ENCODE peak calls at places on chromosomes 6 and 20, in five cellular contexts. J, Q, O, E and X are unnamed samples.
A peak's percentile ranks its signal among the peaks of the same experiment; 100 is the strongest.

GRCh38 chr6:168272379-168273011 is 47.1 kb downstream of the DACT2 start:
- DNase-seq in E (no peak), O (peak; percentile 49), Q (no peak), J (no peak), X (no peak)

GRCh38 chr6:82801083-82801482 is 264.6 kb downstream of the UBE3D start:
- DNase-seq in Q (no peak), O (no peak), E (no peak), J (no peak), X (no peak)

GRCh38 chr20:54014301-54014914 is 56.0 kb downstream of the BCAS1 start:
- DNase-seq in J (no peak), E (no peak), Q (no peak), O (no peak), X (no peak)

GRCh38 chr20:49510562-49511117 is 28.2 kb upstream of the KCNB1 start:
- DNase-seq in J (no peak), O (no peak), E (peak; percentile 90), Q (no peak), X (no peak)

GRCh38 chr20:57342829-57343228 is 8.2 kb upstream of the RAE1 start:
- DNase-seq in E (no peak), Q (no peak), O (no peak), J (no peak), X (no peak)

GRCh38 chr20:33894798-33895197 is 83.7 kb downstream of the CHMP4B start:
- DNase-seq in E (no peak), Q (no peak), O (no peak), J (no peak), X (no peak)

GRCh38 chr6:41671376-41671775 is 33.1 kb downstream of the MDFI start:
- DNase-seq in Q (no peak), J (no peak), E (no peak), O (no peak), X (no peak)

GRCh38 chr20:1838479-1839279 is 56.5 kb upstream of the SIRPA start:
- DNase-seq in J (no peak), Q (no peak), E (no peak), O (peak; percentile 24), X (no peak)

GRCh38 chr20:58449703-58450138 is 60.7 kb downstream of the VAPB start:
- DNase-seq in O (no peak), J (no peak), E (no peak), Q (no peak), X (no peak)

GRCh38 chr6:3520541-3521220 is 63.8 kb upstream of the SLC22A23 start:
- DNase-seq in O (no peak), Q (no peak), E (no peak), J (no peak), X (no peak)

GRCh38 chr6:29633532-29633901 is 534 bp upstream of the GABBR1 start:
- DNase-seq in E (no peak), J (no peak), Q (no peak), O (no peak), X (no peak)

GRCh38 chr6:6591778-6592388 is 3.4 kb downstream of the LY86 start:
- DNase-seq in E (peak; percentile 51), J (no peak), Q (no peak), O (no peak), X (no peak)

GRCh38 chr6:47678739-47679138 is 19.6 kb upstream of the ADGRF4 start:
- DNase-seq in O (no peak), Q (no peak), E (no peak), J (no peak), X (no peak)

GRCh38 chr6:125165256-125165655 is 11.7 kb downstream of the TPD52L1 start:
- DNase-seq in O (no peak), Q (no peak), E (no peak), J (no peak), X (no peak)

GRCh38 chr20:6530254-6530653 is 237.2 kb upstream of the BMP2 start:
- DNase-seq in J (no peak), Q (no peak), O (no peak), E (no peak), X (no peak)

GRCh38 chr6:39357998-39358686 is 35.6 kb upstream of the KCNK16 start:
- DNase-seq in Q (no peak), E (no peak), O (no peak), J (peak; percentile 54), X (peak; percentile 29)

GRCh38 chr6:28207244-28208179 is 17.6 kb upstream of the ZSCAN9 start:
- DNase-seq in J (peak; percentile 49), Q (no peak), E (no peak), O (peak; percentile 85), X (no peak)

GRCh38 chr6:162973975-162974374 is 246.2 kb downstream of the PACRG start:
- DNase-seq in J (no peak), O (no peak), E (no peak), Q (no peak), X (no peak)

GRCh38 chr6:2810092-2810671 is 31.5 kb downstream of the SERPINB1 start:
- DNase-seq in O (no peak), Q (no peak), E (no peak), J (no peak), X (no peak)

GRCh38 chr6:30845183-30845582 is 39.1 kb upstream of the DDR1 start:
- DNase-seq in Q (no peak), J (no peak), E (no peak), O (peak; percentile 76), X (no peak)

GRCh38 chr6:1575213-1576041 is 34.3 kb upstream of the FOXC1 start:
- DNase-seq in O (no peak), Q (no peak), E (peak; percentile 52), J (no peak), X (no peak)

GRCh38 chr20:3712279-3712873 is at the start of gene SIGLEC1:
- DNase-seq in J (no peak), E (peak; percentile 74), O (no peak), Q (no peak), X (no peak)

GRCh38 chr20:44018684-44019637 is 104.3 kb downstream of the TOX2 start:
- DNase-seq in Q (no peak), E (no peak), J (no peak), O (no peak), X (no peak)
- H3K4me3 ChIP-seq in Q (no peak overlapping the region), E (peak overlapping the region; percentile 5), J (no peak overlapping the region), O (no peak overlapping the region), X (peak overlapping the region; percentile 4)

GRCh38 chr6:33749401-33749800 is 2.7 kb upstream of the IP6K3 start:
- DNase-seq in J (no peak), O (no peak), E (no peak), Q (no peak), X (no peak)

GRCh38 chr6:33748851-33749250 is 2.1 kb upstream of the IP6K3 start:
- DNase-seq in Q (no peak), J (no peak), O (no peak), E (no peak), X (no peak)

GRCh38 chr6:33750244-33750991 is 3.7 kb upstream of the IP6K3 start:
- DNase-seq in J (no peak), E (no peak), Q (no peak), O (no peak), X (no peak)

GRCh38 chr6:33755070-33755869 is 8.6 kb upstream of the IP6K3 start:
- DNase-seq in E (no peak), O (no peak), J (no peak), Q (no peak), X (no peak)

GRCh38 chr6:33752139-33753015 is 5.7 kb upstream of the IP6K3 start:
- DNase-seq in Q (no peak), J (no peak), O (no peak), E (no peak), X (no peak)
- TF ChIP-seq CTCF in Q (no peak), J (no peak), O (no peak), E (no peak), X (no peak)

GRCh38 chr6:139265512-139266190 is 26.1 kb downstream of the TXLNB start:
- DNase-seq in E (no peak), J (no peak), O (no peak), Q (no peak), X (no peak)

GRCh38 chr6:139270249-139270648 is 21.5 kb downstream of the TXLNB start:
- DNase-seq in J (no peak), Q (no peak), O (no peak), E (no peak), X (no peak)

GRCh38 chr6:139271056-139271455 is 20.7 kb downstream of the TXLNB start:
- DNase-seq in O (no peak), J (no peak), Q (no peak), E (no peak), X (no peak)
- H3K4me3 ChIP-seq in O (no peak overlapping the region), J (no peak overlapping the region), Q (no peak overlapping the region), E (no peak overlapping the region), X (no peak overlapping the region)

DNA sequence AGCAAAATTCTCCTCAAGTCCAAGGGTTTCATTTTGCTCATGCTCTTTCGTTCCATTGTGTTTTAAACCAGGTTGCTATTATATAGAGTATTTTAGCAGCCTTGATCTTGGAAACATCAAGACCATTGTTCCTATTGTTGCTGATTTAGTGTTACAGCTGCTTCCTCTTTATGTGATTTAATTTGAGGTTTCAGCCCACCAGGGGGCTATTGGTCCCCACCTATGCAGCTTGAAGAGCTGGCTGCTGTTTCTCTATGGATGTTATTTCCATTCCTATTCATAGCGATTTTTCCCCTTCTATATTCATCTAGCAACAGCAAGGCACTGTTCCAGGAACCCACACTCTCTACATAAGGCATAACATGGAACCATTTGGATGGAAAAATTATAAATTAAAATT is 418.8 kb downstream of the CDKAL1 start:
- DNase-seq in E (no peak), J (peak; percentile 95), O (peak; percentile 74), Q (no peak), X (no peak)
- TF ChIP-seq CTCF in E (no peak), J (peak; percentile 50), O (peak; percentile 43), Q (no peak), X (peak; percentile 9)

GRCh38 chr6:46334442-46334841 is 156.8 kb downstream of the RCAN2 start:
- DNase-seq in O (no peak), Q (no peak), E (no peak), J (no peak), X (no peak)
- H3K4me3 ChIP-seq in O (no peak overlapping the region), Q (no peak overlapping the region), E (no peak overlapping the region), J (no peak overlapping the region), X (no peak overlapping the region)

DNA sequence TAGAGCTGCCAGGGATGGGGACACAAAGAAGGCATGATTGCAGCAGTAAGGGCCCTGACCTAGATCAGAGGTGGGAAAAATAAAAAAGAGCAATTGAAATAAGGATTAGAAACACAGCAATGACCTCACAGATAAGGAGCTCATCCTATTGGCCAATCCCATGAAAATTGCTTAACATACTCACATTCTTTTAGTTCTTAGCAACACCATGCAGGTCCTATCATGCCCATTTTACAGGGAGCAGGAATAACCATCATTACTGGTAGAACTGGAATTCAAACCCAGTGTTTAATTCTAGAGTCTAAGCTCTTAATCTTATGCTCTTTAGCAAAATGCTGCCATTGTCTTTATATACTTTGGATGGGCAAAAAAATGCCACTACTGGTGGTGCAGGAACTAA is 267.7 kb downstream of the RNF144B start:
- DNase-seq in J (no peak), O (no peak), Q (no peak), E (no peak), X (no peak)
- TF ChIP-seq CTCF in J (no peak), O (no peak), Q (no peak), E (no peak), X (no peak)

GRCh38 chr6:26205161-26205624 is 118.0 kb downstream of the HFE start:
- DNase-seq in E (peak; percentile 76), Q (peak; percentile 69), J (peak; percentile 91), O (peak; percentile 86), X (no peak)

GRCh38 chr6:26204332-26205160 is 117.3 kb downstream of the HFE start:
- DNase-seq in J (peak; percentile 99), O (peak; percentile 99), Q (peak; percentile 98), E (peak; percentile 93), X (no peak)

GRCh38 chr6:26202811-26203583 is 115.8 kb downstream of the HFE start:
- DNase-seq in O (no peak), E (no peak), Q (no peak), J (no peak), X (no peak)

GRCh38 chr6:26207248-26207801 is 120.1 kb downstream of the HFE start:
- DNase-seq in O (no peak), J (no peak), E (no peak), Q (no peak), X (no peak)

GRCh38 chr6:26205625-26206574 is 118.7 kb downstream of the HFE start:
- DNase-seq in J (peak; percentile 92), E (no peak), Q (no peak), O (peak; percentile 70), X (no peak)
- H3K4me3 ChIP-seq in J (peak overlapping the region; percentile 93), E (peak overlapping the region; percentile 78), Q (peak overlapping the region; percentile 65), O (peak overlapping the region; percentile 76), X (peak overlapping the region; percentile 81)